ENCODE peak calls at places on chromosomes 13 and 19, in nine cellular contexts. One of them, this sample, is unnamed.

GRCh38 chr13:34941835-34942731 is at the start of gene NBEA:
- DNase-seq in nephron progenitor cell: peak
- DNase-seq in progenitor cell of endocrine pancreas: peak
- DNase-seq in tibial nerve: peak
- DNase-seq in fibroblast of the aortic adventitia: peak
- DNase-seq in stomach: peak
- DNase-seq in mammary epithelial cell: peak
- DNase-seq in fibroblast of lung: peak
- DNase-seq in Calu3: peak
- DNase-seq in this sample: peak

GRCh38 chr13:101829484-101829883 is 377.0 kb downstream of the ITGBL1 start:
- DNase-seq in nephron progenitor cell: no peak
- DNase-seq in progenitor cell of endocrine pancreas: no peak
- DNase-seq in tibial nerve: no peak
- DNase-seq in fibroblast of the aortic adventitia: no peak
- DNase-seq in stomach: no peak
- DNase-seq in mammary epithelial cell: no peak
- DNase-seq in fibroblast of lung: no peak
- DNase-seq in Calu3: no peak
- DNase-seq in this sample: no peak

GRCh38 chr19:16654621-16655020 is 5.3 kb downstream of the SMIM7 start:
- DNase-seq in nephron progenitor cell: no peak
- DNase-seq in progenitor cell of endocrine pancreas: no peak
- DNase-seq in tibial nerve: no peak
- DNase-seq in fibroblast of the aortic adventitia: no peak
- DNase-seq in stomach: no peak
- DNase-seq in mammary epithelial cell: no peak
- DNase-seq in fibroblast of lung: peak
- DNase-seq in Calu3: no peak
- DNase-seq in this sample: no peak

GRCh38 chr13:113845055-113845454 is 18.8 kb downstream of the GAS6 start:
- DNase-seq in nephron progenitor cell: no peak
- DNase-seq in progenitor cell of endocrine pancreas: no peak
- DNase-seq in tibial nerve: no peak
- DNase-seq in fibroblast of the aortic adventitia: no peak
- DNase-seq in stomach: no peak
- DNase-seq in mammary epithelial cell: no peak
- DNase-seq in fibroblast of lung: no peak
- DNase-seq in Calu3: no peak
- DNase-seq in this sample: no peak

GRCh38 chr13:74886496-74886895 is 595.5 kb downstream of the TBC1D4 start:
- DNase-seq in nephron progenitor cell: no peak
- DNase-seq in progenitor cell of endocrine pancreas: no peak
- DNase-seq in tibial nerve: no peak
- DNase-seq in fibroblast of the aortic adventitia: peak
- DNase-seq in stomach: no peak
- DNase-seq in mammary epithelial cell: peak
- DNase-seq in fibroblast of lung: peak
- DNase-seq in Calu3: no peak
- DNase-seq in this sample: no peak

GRCh38 chr13:35455022-35455421 is 21.5 kb downstream of the MAB21L1 start:
- DNase-seq in nephron progenitor cell: no peak
- DNase-seq in progenitor cell of endocrine pancreas: no peak
- DNase-seq in tibial nerve: no peak
- DNase-seq in fibroblast of the aortic adventitia: no peak
- DNase-seq in stomach: no peak
- DNase-seq in mammary epithelial cell: no peak
- DNase-seq in fibroblast of lung: no peak
- DNase-seq in Calu3: no peak
- DNase-seq in this sample: no peak

GRCh38 chr13:107834717-107835116 is 380.6 kb downstream of the LIG4 start:
- DNase-seq in nephron progenitor cell: no peak
- DNase-seq in progenitor cell of endocrine pancreas: no peak
- DNase-seq in tibial nerve: no peak
- DNase-seq in fibroblast of the aortic adventitia: no peak
- DNase-seq in stomach: no peak
- DNase-seq in mammary epithelial cell: peak
- DNase-seq in fibroblast of lung: peak
- DNase-seq in Calu3: no peak
- DNase-seq in this sample: no peak

GRCh38 chr13:41492432-41493267 is 35.3 kb downstream of the RGCC start:
- DNase-seq in nephron progenitor cell: no peak
- DNase-seq in progenitor cell of endocrine pancreas: no peak
- DNase-seq in tibial nerve: no peak
- DNase-seq in fibroblast of the aortic adventitia: no peak
- DNase-seq in stomach: no peak
- DNase-seq in mammary epithelial cell: no peak
- DNase-seq in fibroblast of lung: no peak
- DNase-seq in Calu3: no peak
- DNase-seq in this sample: no peak

GRCh38 chr19:51726049-51726448 is 2.3 kb upstream of the HAS1 start:
- DNase-seq in nephron progenitor cell: no peak
- DNase-seq in progenitor cell of endocrine pancreas: no peak
- DNase-seq in tibial nerve: no peak
- DNase-seq in fibroblast of the aortic adventitia: peak
- DNase-seq in stomach: no peak
- DNase-seq in mammary epithelial cell: peak
- DNase-seq in fibroblast of lung: peak
- DNase-seq in Calu3: no peak
- DNase-seq in this sample: no peak

GRCh38 chr19:31517466-31518180 is 168.4 kb upstream of the TSHZ3 start:
- DNase-seq in nephron progenitor cell: no peak
- DNase-seq in progenitor cell of endocrine pancreas: no peak
- DNase-seq in tibial nerve: no peak
- DNase-seq in fibroblast of the aortic adventitia: no peak
- DNase-seq in stomach: no peak
- DNase-seq in mammary epithelial cell: no peak
- DNase-seq in fibroblast of lung: no peak
- DNase-seq in Calu3: no peak
- DNase-seq in this sample: no peak

GRCh38 chr13:92187378-92187989 is 789.1 kb downstream of the GPC5 start:
- DNase-seq in nephron progenitor cell: peak
- DNase-seq in progenitor cell of endocrine pancreas: no peak
- DNase-seq in tibial nerve: no peak
- DNase-seq in fibroblast of the aortic adventitia: peak
- DNase-seq in stomach: no peak
- DNase-seq in mammary epithelial cell: peak
- DNase-seq in fibroblast of lung: peak
- DNase-seq in Calu3: no peak
- DNase-seq in this sample: peak

GRCh38 chr19:10850631-10851030 is 2.4 kb downstream of the C19orf38 start:
- DNase-seq in nephron progenitor cell: no peak
- DNase-seq in progenitor cell of endocrine pancreas: no peak
- DNase-seq in tibial nerve: no peak
- DNase-seq in fibroblast of the aortic adventitia: no peak
- DNase-seq in stomach: no peak
- DNase-seq in mammary epithelial cell: no peak
- DNase-seq in fibroblast of lung: no peak
- DNase-seq in Calu3: no peak
- DNase-seq in this sample: no peak

GRCh38 chr19:29672933-29673336 is 7.7 kb downstream of the PLEKHF1 start:
- DNase-seq in nephron progenitor cell: no peak
- DNase-seq in progenitor cell of endocrine pancreas: no peak
- DNase-seq in tibial nerve: no peak
- DNase-seq in fibroblast of the aortic adventitia: no peak
- DNase-seq in stomach: peak
- DNase-seq in mammary epithelial cell: no peak
- DNase-seq in fibroblast of lung: no peak
- DNase-seq in Calu3: no peak
- DNase-seq in this sample: no peak

GRCh38 chr13:99895428-99895998 is 76.1 kb downstream of the ZIC5 start:
- DNase-seq in nephron progenitor cell: no peak
- DNase-seq in progenitor cell of endocrine pancreas: no peak
- DNase-seq in tibial nerve: no peak
- DNase-seq in fibroblast of the aortic adventitia: no peak
- DNase-seq in stomach: no peak
- DNase-seq in mammary epithelial cell: no peak
- DNase-seq in fibroblast of lung: no peak
- DNase-seq in Calu3: no peak
- DNase-seq in this sample: no peak

GRCh38 chr13:46149272-46150133 is 32.5 kb downstream of the LCP1 start:
- DNase-seq in nephron progenitor cell: no peak
- DNase-seq in progenitor cell of endocrine pancreas: no peak
- DNase-seq in tibial nerve: no peak
- DNase-seq in fibroblast of the aortic adventitia: peak
- DNase-seq in stomach: no peak
- DNase-seq in mammary epithelial cell: peak
- DNase-seq in fibroblast of lung: peak
- DNase-seq in Calu3: no peak
- DNase-seq in this sample: no peak

GRCh38 chr13:30835442-30835841 is 70.6 kb upstream of the MEDAG start:
- DNase-seq in nephron progenitor cell: no peak
- DNase-seq in progenitor cell of endocrine pancreas: no peak
- DNase-seq in tibial nerve: no peak
- DNase-seq in fibroblast of the aortic adventitia: peak
- DNase-seq in stomach: no peak
- DNase-seq in mammary epithelial cell: no peak
- DNase-seq in fibroblast of lung: no peak
- DNase-seq in Calu3: no peak
- DNase-seq in this sample: no peak

GRCh38 chr19:12873891-12874745 is 7.1 kb downstream of the DNASE2 start:
- DNase-seq in nephron progenitor cell: no peak
- DNase-seq in progenitor cell of endocrine pancreas: no peak
- DNase-seq in tibial nerve: no peak
- DNase-seq in fibroblast of the aortic adventitia: no peak
- DNase-seq in stomach: no peak
- DNase-seq in mammary epithelial cell: no peak
- DNase-seq in fibroblast of lung: no peak
- DNase-seq in Calu3: no peak
- DNase-seq in this sample: no peak

GRCh38 chr19:17703823-17704463 is 15.3 kb upstream of the MAP1S start:
- DNase-seq in nephron progenitor cell: peak
- DNase-seq in progenitor cell of endocrine pancreas: no peak
- DNase-seq in tibial nerve: peak
- DNase-seq in fibroblast of the aortic adventitia: peak
- DNase-seq in stomach: peak
- DNase-seq in mammary epithelial cell: peak
- DNase-seq in fibroblast of lung: peak
- DNase-seq in Calu3: no peak
- DNase-seq in this sample: peak

GRCh38 chr19:4507150-4507452 is 11.2 kb downstream of the PLIN4 start:
- DNase-seq in nephron progenitor cell: no peak
- DNase-seq in progenitor cell of endocrine pancreas: no peak
- DNase-seq in tibial nerve: no peak
- DNase-seq in fibroblast of the aortic adventitia: no peak
- DNase-seq in stomach: no peak
- DNase-seq in mammary epithelial cell: no peak
- DNase-seq in fibroblast of lung: no peak
- DNase-seq in Calu3: no peak
- DNase-seq in this sample: no peak
- TF ChIP-seq CTCF in nephron progenitor cell: no peak
- TF ChIP-seq CTCF in progenitor cell of endocrine pancreas: no peak
- TF ChIP-seq CTCF in tibial nerve: no peak
- TF ChIP-seq CTCF in fibroblast of the aortic adventitia: no peak
- TF ChIP-seq CTCF in stomach: no peak
- TF ChIP-seq CTCF in mammary epithelial cell: no peak
- TF ChIP-seq CTCF in fibroblast of lung: no peak
- TF ChIP-seq CTCF in Calu3: no peak
- TF ChIP-seq CTCF in this sample: no peak

DNA sequence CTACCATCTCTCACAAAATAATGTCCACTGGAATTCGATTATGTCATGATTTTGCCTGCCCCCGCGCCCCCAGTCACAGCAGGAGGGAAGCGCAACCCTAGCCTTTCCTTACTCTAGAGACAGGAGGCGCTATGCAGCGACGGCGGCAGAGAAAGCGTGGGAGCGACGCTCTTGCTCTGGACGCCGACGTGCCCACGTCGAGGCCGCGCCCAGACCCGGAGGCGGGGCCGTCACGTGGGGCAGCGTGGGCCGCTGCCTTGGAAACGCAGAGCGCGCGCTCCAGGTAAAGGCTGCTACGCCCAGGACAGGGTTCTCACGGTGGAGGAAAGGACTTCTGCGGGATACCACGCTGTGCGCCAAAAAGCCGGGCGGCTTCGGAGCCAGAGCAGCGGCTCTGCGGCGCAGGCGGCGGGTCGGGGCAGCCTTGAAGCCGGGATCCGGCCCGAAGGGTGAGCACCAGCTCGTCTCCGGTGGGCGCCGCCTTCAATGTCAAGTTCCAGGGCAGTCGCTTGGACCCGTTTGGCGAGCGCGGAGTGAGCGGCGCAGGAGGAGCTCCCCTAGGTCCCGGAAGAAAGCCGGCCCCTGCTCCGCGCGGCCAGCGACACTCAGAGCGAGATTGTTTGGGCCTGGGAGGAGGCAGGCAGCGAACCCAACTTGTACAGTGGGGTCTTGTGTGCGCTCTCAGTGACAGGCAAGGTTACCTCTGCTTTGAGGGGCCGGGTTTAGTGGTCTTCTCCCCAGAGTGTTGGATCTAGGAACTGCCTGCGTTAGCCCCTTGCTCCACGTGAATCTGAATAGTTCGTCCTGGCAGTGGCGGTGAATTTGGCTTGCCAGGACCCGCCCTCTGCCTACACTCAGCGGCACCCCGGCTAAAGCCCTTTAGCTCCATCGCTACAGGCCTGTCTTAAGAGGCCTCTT is 121.7 kb downstream of the MRPL57 start:
- DNase-seq in nephron progenitor cell: peak
- DNase-seq in progenitor cell of endocrine pancreas: peak
- DNase-seq in tibial nerve: peak
- DNase-seq in fibroblast of the aortic adventitia: peak
- DNase-seq in stomach: peak
- DNase-seq in mammary epithelial cell: peak
- DNase-seq in fibroblast of lung: peak
- DNase-seq in Calu3: peak
- DNase-seq in this sample: peak
- TF ChIP-seq CTCF in nephron progenitor cell: peak
- TF ChIP-seq CTCF in progenitor cell of endocrine pancreas: peak
- TF ChIP-seq CTCF in tibial nerve: peak
- TF ChIP-seq CTCF in fibroblast of the aortic adventitia: peak
- TF ChIP-seq CTCF in stomach: no peak
- TF ChIP-seq CTCF in mammary epithelial cell: peak
- TF ChIP-seq CTCF in fibroblast of lung: peak
- TF ChIP-seq CTCF in Calu3: peak
- TF ChIP-seq CTCF in this sample: peak

GRCh38 chr13:25214371-25215252 is 42.5 kb upstream of the AMER2 start:
- DNase-seq in nephron progenitor cell: no peak
- DNase-seq in progenitor cell of endocrine pancreas: no peak
- DNase-seq in tibial nerve: peak
- DNase-seq in fibroblast of the aortic adventitia: peak
- DNase-seq in stomach: no peak
- DNase-seq in mammary epithelial cell: peak
- DNase-seq in fibroblast of lung: peak
- DNase-seq in Calu3: no peak
- DNase-seq in this sample: no peak
- TF ChIP-seq CTCF in nephron progenitor cell: no peak
- TF ChIP-seq CTCF in progenitor cell of endocrine pancreas: no peak
- TF ChIP-seq CTCF in tibial nerve: no peak
- TF ChIP-seq CTCF in fibroblast of the aortic adventitia: no peak
- TF ChIP-seq CTCF in stomach: no peak
- TF ChIP-seq CTCF in mammary epithelial cell: no peak
- TF ChIP-seq CTCF in fibroblast of lung: peak
- TF ChIP-seq CTCF in Calu3: no peak
- TF ChIP-seq CTCF in this sample: no peak

DNA sequence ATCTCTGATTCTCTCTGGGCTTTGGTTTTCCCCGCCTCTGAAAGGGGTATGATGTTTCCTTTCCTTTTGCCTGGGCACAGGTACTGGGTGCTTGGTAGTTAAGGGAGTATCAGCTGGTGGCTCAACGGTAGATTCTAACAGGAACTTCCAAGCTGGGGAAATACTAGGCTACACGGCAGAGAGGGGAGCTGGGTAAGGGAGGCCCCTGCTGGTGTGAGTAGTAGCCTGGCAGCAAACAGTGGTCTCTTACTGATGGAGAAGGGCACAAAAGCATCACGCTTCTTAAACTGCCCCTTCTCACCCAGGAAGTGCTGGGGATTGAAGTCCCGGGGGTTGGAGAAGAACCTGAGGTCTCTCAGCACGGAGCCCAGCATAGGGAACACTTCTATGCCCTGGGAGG is 26.9 kb upstream of the CYP2A7 start:
- DNase-seq in nephron progenitor cell: no peak
- DNase-seq in progenitor cell of endocrine pancreas: no peak
- DNase-seq in tibial nerve: no peak
- DNase-seq in fibroblast of the aortic adventitia: no peak
- DNase-seq in stomach: no peak
- DNase-seq in mammary epithelial cell: no peak
- DNase-seq in fibroblast of lung: no peak
- DNase-seq in Calu3: no peak
- DNase-seq in this sample: no peak
- TF ChIP-seq CTCF in nephron progenitor cell: no peak
- TF ChIP-seq CTCF in progenitor cell of endocrine pancreas: no peak
- TF ChIP-seq CTCF in tibial nerve: peak
- TF ChIP-seq CTCF in fibroblast of the aortic adventitia: peak
- TF ChIP-seq CTCF in stomach: no peak
- TF ChIP-seq CTCF in mammary epithelial cell: no peak
- TF ChIP-seq CTCF in fibroblast of lung: peak
- TF ChIP-seq CTCF in Calu3: no peak
- TF ChIP-seq CTCF in this sample: no peak